ENCODE peak calls at places on chromosomes 11 and 22, in seven cellular contexts. K is CD8-positive, alpha-beta T cell; Z is breast epithelium; G is BJ; N is body of pancreas; L is heart left ventricle; B is Panc1. U is an unnamed sample. For H3K36me3, the result is how much of the 10 kb centered on the place peaks cover.

GRCh38 chr11:9273430-9274336 is 8.5 kb upstream of the DENND5A start:
- DNase-seq in K (no peak), Z (no peak), G (no peak), N (peak), L (no peak), B (no peak), U (no peak)

GRCh38 chr11:122655527-122656072 is at the start of gene UBASH3B:
- DNase-seq in K (peak), Z (peak), G (no peak), N (peak), L (peak), B (peak), U (peak)

GRCh38 chr11:107217444-107217843 is 199.2 kb upstream of the GUCY1A2 start:
- DNase-seq in K (no peak), Z (no peak), G (no peak), N (no peak), L (no peak), B (no peak), U (no peak)

GRCh38 chr11:90213322-90213721 is 9.5 kb downstream of the CHORDC1 start:
- DNase-seq in K (no peak), Z (no peak), G (no peak), N (no peak), L (no peak), B (no peak), U (no peak)

GRCh38 chr11:34358258-34358665 is 452 bp upstream of the ABTB2 start:
- DNase-seq in K (no peak), Z (no peak), G (no peak), N (peak), L (peak), B (no peak), U (peak)

GRCh38 chr22:44670220-44670983 is 31.6 kb upstream of the PRR5 start:
- DNase-seq in K (no peak), Z (no peak), G (no peak), N (no peak), L (no peak), B (no peak), U (no peak)

GRCh38 chr11:44592125-44592643 is 26.7 kb downstream of the CD82 start:
- DNase-seq in K (no peak), Z (no peak), G (no peak), N (peak), L (no peak), B (no peak), U (no peak)

GRCh38 chr22:17785185-17786184 is 11.2 kb upstream of the BID start:
- DNase-seq in K (peak), Z (no peak), G (no peak), N (peak), L (peak), B (peak), U (peak)

GRCh38 chr22:28231423-28231822 is 312.4 kb upstream of the PITPNB start:
- DNase-seq in K (no peak), Z (no peak), G (no peak), N (no peak), L (no peak), B (no peak), U (no peak)

GRCh38 chr22:36329217-36330078 is 58.3 kb downstream of the MYH9 start:
- DNase-seq in K (peak), Z (peak), G (peak), N (peak), L (no peak), B (no peak), U (no peak)
- H3K36me3 ChIP-seq in K (under half), Z (under half), G (under half), N (under half), L (under half), B (under half), U (under half)

GRCh38 chr22:47019012-47019790 is 256.8 kb downstream of the TBC1D22A start:
- DNase-seq in K (no peak), Z (no peak), G (no peak), N (no peak), L (no peak), B (no peak), U (no peak)

GRCh38 chr22:47022075-47022473 is 259.6 kb downstream of the TBC1D22A start:
- DNase-seq in K (no peak), Z (no peak), G (no peak), N (no peak), L (no peak), B (no peak), U (no peak)

GRCh38 chr22:47018010-47018910 is 255.8 kb downstream of the TBC1D22A start:
- DNase-seq in K (no peak), Z (no peak), G (no peak), N (no peak), L (no peak), B (no peak), U (no peak)

GRCh38 chr22:47021371-47022074 is 259.1 kb downstream of the TBC1D22A start:
- DNase-seq in K (no peak), Z (no peak), G (no peak), N (no peak), L (no peak), B (no peak), U (no peak)

DNA sequence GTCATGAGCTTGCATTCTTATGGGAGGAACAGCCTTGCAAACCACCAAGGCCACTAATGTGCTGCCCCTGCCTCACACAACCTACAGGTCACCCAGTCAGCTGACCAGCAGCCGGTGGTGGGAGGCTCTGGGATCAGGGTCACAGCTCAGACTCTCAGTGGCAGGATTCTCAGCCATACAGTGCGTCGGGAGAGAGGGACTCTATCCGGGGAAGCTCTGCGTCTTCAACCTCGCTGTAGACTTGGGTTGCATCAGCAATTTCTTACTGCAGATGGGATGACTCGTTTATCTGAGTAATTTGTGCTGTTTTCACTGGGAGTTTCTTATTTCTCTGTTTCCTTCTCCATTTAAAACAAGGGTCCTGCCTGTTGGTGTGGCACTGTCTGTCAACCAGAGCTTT is 257.7 kb downstream of the TBC1D22A start:
- DNase-seq in K (no peak), Z (no peak), G (no peak), N (no peak), L (no peak), B (no peak), U (no peak)
- TF ChIP-seq CTCF in K (no peak), Z (no peak), G (no peak), N (no peak), L (no peak), B (no peak), U (no peak)

GRCh38 chr22:46673205-46673604 is 53.0 kb downstream of the GRAMD4 start:
- DNase-seq in K (no peak), Z (no peak), G (no peak), N (no peak), L (no peak), B (no peak), U (no peak)
- H3K4me3 ChIP-seq in K (no peak), Z (no peak), G (no peak), N (no peak), L (no peak), B (no peak), U (no peak)

DNA sequence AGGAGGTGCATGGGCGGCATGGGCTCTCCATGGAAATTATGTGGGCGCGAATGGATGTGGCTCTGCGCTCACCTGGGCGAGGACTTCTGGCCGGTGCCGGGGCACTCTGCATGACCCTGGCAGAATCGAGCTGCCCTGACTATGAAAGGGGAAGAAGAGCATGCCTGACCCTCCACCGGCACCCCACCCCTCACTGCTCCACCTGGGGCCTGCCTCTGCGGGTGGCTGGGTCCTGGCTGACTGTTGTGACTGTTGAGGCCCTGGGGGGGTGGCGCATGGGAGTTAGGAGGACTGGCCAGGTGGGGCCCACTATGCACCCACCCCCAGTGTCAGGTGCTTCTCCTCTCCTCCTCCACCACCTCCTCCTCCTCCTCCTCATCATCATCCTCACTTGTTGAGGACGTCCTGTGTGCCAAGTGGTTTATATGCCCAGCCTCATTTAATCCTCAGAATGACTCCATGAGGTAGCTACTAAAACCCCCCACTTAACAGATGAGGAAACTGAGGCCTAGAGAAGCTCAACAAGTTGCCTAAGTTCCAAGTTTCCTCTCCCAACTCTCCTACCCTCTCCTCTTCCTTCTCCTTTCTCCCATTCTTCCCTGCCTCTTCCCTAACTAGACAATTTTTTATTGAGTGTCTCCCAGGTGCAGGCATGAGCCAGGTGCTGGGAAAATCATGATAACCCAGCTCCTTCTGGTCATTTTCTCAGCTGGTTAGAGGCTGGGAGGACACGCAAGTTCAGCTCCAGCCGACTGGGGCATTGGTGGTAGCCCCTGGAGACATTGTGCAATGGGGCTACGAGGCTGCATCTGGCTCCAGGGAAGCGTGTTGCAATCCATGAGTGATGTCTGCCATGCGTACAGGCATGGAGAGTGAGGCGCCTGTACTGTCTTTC is 2.3 kb downstream of the MYEOV start:
- DNase-seq in K (no peak), Z (no peak), G (no peak), N (peak), L (no peak), B (no peak), U (peak)
- H3K36me3 ChIP-seq in K (under half), Z (under half), G (under half), N (under half), L (under half), B (under half), U (under half)

DNA sequence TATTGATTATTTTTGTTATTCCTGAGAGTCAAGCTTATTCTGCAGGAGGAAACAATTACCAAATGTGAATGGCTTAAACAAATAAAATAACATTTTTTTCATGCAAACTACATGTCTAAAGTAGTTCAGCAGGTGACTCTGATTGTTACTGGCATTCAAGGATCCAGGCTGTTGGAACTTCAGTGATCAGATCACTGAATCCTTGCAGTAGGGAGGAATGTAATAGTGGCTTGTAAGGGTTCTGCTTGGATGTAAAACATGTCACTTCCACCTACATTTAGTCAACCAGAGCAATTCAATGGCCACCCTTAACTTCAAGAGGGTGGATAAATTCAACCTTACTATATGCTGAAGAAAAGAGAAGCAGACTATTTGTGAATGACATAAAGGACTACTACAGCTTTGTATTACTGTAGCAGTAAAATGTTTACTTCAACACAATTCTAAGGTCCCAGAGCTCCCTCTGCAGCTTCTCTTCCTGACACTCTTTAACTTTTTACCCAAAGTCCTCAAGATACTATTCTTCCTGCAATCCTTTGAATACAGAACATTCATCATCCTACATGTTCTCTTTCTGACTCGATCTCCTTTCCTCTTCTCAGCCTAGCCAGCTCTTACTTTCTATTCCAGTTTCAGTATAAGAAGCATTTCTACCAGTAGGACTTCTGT is 284.0 kb downstream of the LRRC4C start:
- DNase-seq in K (no peak), Z (no peak), G (no peak), N (no peak), L (no peak), B (no peak), U (no peak)
- TF ChIP-seq CTCF in K (no peak), Z (no peak), G (no peak), N (no peak), L (no peak), B (no peak), U (no peak)

GRCh38 chr22:50674606-50675552 is 2.3 kb downstream of the SHANK3 start:
- DNase-seq in K (no peak), Z (peak), G (no peak), N (peak), L (no peak), B (no peak), U (no peak)
- H3K4me3 ChIP-seq in K (no peak), Z (peak), G (no peak), N (peak), L (peak), B (peak), U (no peak)

U was measured in GM06990.